ENCODE peak calls at places on chromosome 1, in nine cellular contexts. A is NCI-H1092 treated with DMSO at 0.1 percent for 48 hours; I is posterior vena cava; Q is CD4-positive, alpha-beta T cell; B is T-helper 1 cell; U is transverse colon; W is NCI-H1417; N is MM.1S; X is anterior cingulate cortex. G is an unnamed sample.
A peak's percentile ranks its signal among the peaks of the same experiment; 100 is the strongest.

GRCh38 chr1:115782571-115783281 is 14.2 kb upstream of the CASQ2 start:
- DNase-seq in A (no peak), I (no peak), Q (no peak), B (no peak), U (no peak), W (no peak), N (peak; percentile 65), X (no peak), G (no peak)

GRCh38 chr1:210608766-210609165 is 280.1 kb downstream of the HHAT start:
- DNase-seq in A (no peak), I (no peak), Q (no peak), B (no peak), U (no peak), W (no peak), N (no peak), X (no peak), G (no peak)

GRCh38 chr1:31934706-31935629 is 3.2 kb downstream of the PTP4A2 start:
- DNase-seq in A (no peak), I (no peak), Q (no peak), B (no peak), U (peak; percentile 38), W (no peak), N (no peak), X (no peak), G (no peak)

GRCh38 chr1:2468041-2468472 is 8.0 kb upstream of the PLCH2 start:
- DNase-seq in A (no peak), I (no peak), Q (peak; percentile 41), B (peak; percentile 38), U (no peak), W (peak; percentile 21), N (peak; percentile 22), X (no peak), G (peak; percentile 51)

GRCh38 chr1:183604048-183604808 is 14.0 kb upstream of the NCF2 start:
- DNase-seq in A (no peak), I (peak; percentile 81), Q (no peak), B (no peak), U (peak; percentile 26), W (no peak), N (no peak), X (no peak), G (no peak)

GRCh38 chr1:30473920-30474817 is 249.2 kb downstream of the MATN1 start:
- DNase-seq in A (no peak), I (no peak), Q (no peak), B (no peak), U (no peak), W (peak; percentile 40), N (no peak), X (no peak), G (no peak)

GRCh38 chr1:67560580-67561285 is 124.3 kb upstream of the GADD45A start:
- DNase-seq in A (no peak), I (no peak), Q (no peak), B (no peak), U (no peak), W (no peak), N (no peak), X (no peak), G (no peak)

GRCh38 chr1:107449326-107449725 is 308.5 kb downstream of the NTNG1 start:
- DNase-seq in A (no peak), I (no peak), Q (no peak), B (no peak), U (no peak), W (no peak), N (no peak), X (no peak), G (no peak)

GRCh38 chr1:22826630-22827580 is 116.3 kb downstream of the EPHB2 start:
- DNase-seq in A (peak; percentile 19), I (no peak), Q (no peak), B (no peak), U (no peak), W (peak; percentile 53), N (no peak), X (no peak), G (no peak)

G was measured in effector memory CD8-positive, alpha-beta T cell.